ENCODE peak calls at places on chromosome 17, in six cellular contexts. M is tibial artery, T is uterus, C is hepatocyte, H is Caco-2, I is colonic mucosa. O is an unnamed sample.

GRCh38 chr17:34582185-34582900 is 3.0 kb downstream of the TMEM132E start:
- DNase-seq in H (no peak), C (no peak), M (no peak), I (no peak), T (no peak), O (no peak)

GRCh38 chr17:72387487-72387886 is 266.7 kb downstream of the SOX9 start:
- DNase-seq in M (no peak), T (no peak), I (no peak), H (no peak), C (peak; percentile 57), O (no peak)

GRCh38 chr17:53420035-53420641 is 402.6 kb upstream of the KIF2B start:
- DNase-seq in C (no peak), I (no peak), H (no peak), T (no peak), M (no peak), O (no peak)

GRCh38 chr17:27244481-27245223 is 49.3 kb upstream of the WSB1 start:
- DNase-seq in I (peak; percentile 46), C (peak; percentile 70), H (peak; percentile 40), T (peak; percentile 84), M (peak; percentile 88), O (peak; percentile 70)

GRCh38 chr17:58121925-58122324 is 26.3 kb upstream of the OR4D1 start:
- DNase-seq in C (peak; percentile 43), I (no peak), H (peak; percentile 56), M (no peak), T (no peak), O (no peak)

GRCh38 chr17:35804658-35805192 is 4.6 kb upstream of the TAF15 start:
- DNase-seq in H (peak; percentile 85), M (no peak), C (peak; percentile 91), T (no peak), I (peak; percentile 67), O (no peak)

GRCh38 chr17:15966879-15967248 is 21.9 kb downstream of the ADORA2B start:
- DNase-seq in C (no peak), T (no peak), M (no peak), I (peak; percentile 81), H (no peak), O (peak; percentile 84)

GRCh38 chr17:41544497-41544896 is 16.4 kb upstream of the KRT19 start:
- DNase-seq in M (no peak), I (peak; percentile 74), C (peak; percentile 79), T (no peak), H (peak; percentile 78), O (peak; percentile 65)

GRCh38 chr17:48649741-48650140 is 23.6 kb upstream of the HOXB9 start:
- DNase-seq in M (no peak), I (no peak), H (no peak), C (no peak), T (no peak), O (no peak)

GRCh38 chr17:28076138-28076537 is 33.7 kb downstream of the NLK start:
- DNase-seq in C (no peak), T (no peak), I (no peak), M (no peak), H (no peak), O (no peak)

GRCh38 chr17:75125984-75126383 is 5.6 kb downstream of the NT5C start:
- DNase-seq in M (no peak), T (no peak), C (no peak), I (no peak), H (no peak), O (no peak)

GRCh38 chr17:11935734-11936406 is 61.4 kb downstream of the ZNF18 start:
- DNase-seq in H (peak; percentile 51), C (peak; percentile 71), T (no peak), I (peak; percentile 72), M (no peak), O (peak; percentile 50)

GRCh38 chr17:63568563-63568962 is 18.3 kb downstream of the DCAF7 start:
- DNase-seq in M (no peak), I (no peak), H (no peak), C (no peak), T (no peak), O (no peak)

GRCh38 chr17:56795098-56795497 is 38.6 kb downstream of the C17orf67 start:
- DNase-seq in C (no peak), M (no peak), I (no peak), H (no peak), T (no peak), O (no peak)

GRCh38 chr17:31579265-31579664 is 187.8 kb downstream of the RAB11FIP4 start:
- DNase-seq in T (no peak), M (no peak), I (no peak), H (no peak), C (no peak), O (no peak)

GRCh38 chr17:19646788-19647696 is 1.5 kb upstream of the ALDH3A2 start:
- DNase-seq in M (no peak), C (no peak), H (peak; percentile 36), I (peak; percentile 40), T (no peak), O (no peak)

GRCh38 chr17:74295625-74296547 is 21.9 kb downstream of the DNAI2 start:
- DNase-seq in C (peak; percentile 80), T (no peak), H (no peak), I (no peak), M (no peak), O (no peak)

GRCh38 chr17:31096106-31096436 is 1.3 kb downstream of the NF1 start:
- DNase-seq in C (no peak), T (no peak), I (no peak), H (no peak), M (no peak), O (no peak)

GRCh38 chr17:42407289-42407836 is 15.7 kb downstream of the CAVIN1 start:
- DNase-seq in C (peak; percentile 76), H (peak; percentile 51), I (peak; percentile 84), M (peak; percentile 94), T (peak; percentile 72), O (peak; percentile 81)

GRCh38 chr17:56966277-56966676 is 5.4 kb upstream of the COIL start:
- DNase-seq in C (no peak), I (no peak), H (no peak), T (no peak), M (no peak), O (no peak)

GRCh38 chr17:61405047-61405685 is 5.5 kb downstream of the TBX2 start:
- DNase-seq in H (no peak), I (no peak), C (no peak), T (peak; percentile 22), M (peak; percentile 70), O (no peak)

GRCh38 chr17:21085707-21086106 is 41.1 kb upstream of the DHRS7B start:
- DNase-seq in I (no peak), C (no peak), M (no peak), H (no peak), T (no peak), O (no peak)

GRCh38 chr17:60322056-60322387 is 69.9 kb downstream of the USP32 start:
- DNase-seq in T (no peak), H (no peak), M (no peak), C (no peak), I (no peak), O (no peak)

GRCh38 chr17:34556384-34556783 is 23.0 kb upstream of the TMEM132E start:
- DNase-seq in H (peak; percentile 64), I (no peak), C (peak; percentile 67), M (no peak), T (no peak), O (peak; percentile 10)

GRCh38 chr17:35612924-35613521 is 25.9 kb downstream of the AP2B1 start:
- DNase-seq in H (peak; percentile 67), T (no peak), C (peak; percentile 61), M (no peak), I (peak; percentile 28), O (no peak)

GRCh38 chr17:29157310-29157709 is 22.9 kb downstream of the MYO18A start:
- DNase-seq in I (no peak), M (no peak), T (no peak), H (no peak), C (no peak), O (no peak)

GRCh38 chr17:21365016-21365415 is 11.1 kb upstream of the KCNJ12 start:
- DNase-seq in H (no peak), I (no peak), T (no peak), C (no peak), M (no peak), O (no peak)

GRCh38 chr17:38421224-38421841 is 6.9 kb upstream of the ARHGAP23 start:
- DNase-seq in T (peak; percentile 50), I (no peak), C (peak; percentile 65), M (no peak), H (no peak), O (no peak)

GRCh38 chr17:34717092-34717491 is 137.7 kb downstream of the TMEM132E start:
- DNase-seq in M (no peak), I (no peak), H (no peak), C (no peak), T (no peak), O (no peak)

GRCh38 chr17:59619313-59620063 is at the start of gene CLTC:
- DNase-seq in H (peak; percentile 95), T (peak; percentile 91), I (peak; percentile 92), C (peak; percentile 96), M (peak; percentile 96), O (peak; percentile 94)

GRCh38 chr17:30031214-30031869 is 85.3 kb upstream of the NSRP1 start:
- DNase-seq in T (no peak), I (no peak), H (no peak), C (no peak), M (no peak), O (no peak)

GRCh38 chr17:67830440-67830839 is 5.1 kb downstream of the BPTF start:
- DNase-seq in I (peak; percentile 23), H (no peak), T (no peak), C (peak; percentile 23), M (no peak), O (no peak)
- H3K4me1 ChIP-seq in I (no peaks in the 10 kb centered on the region), H (no peaks in the 10 kb centered on the region), T (peaks cover 9% of the 10 kb centered on the region), C (peaks cover 31% of the 10 kb centered on the region), M (peaks cover 66% of the 10 kb centered on the region), O (peaks cover 23% of the 10 kb centered on the region)

GRCh38 chr17:49748791-49749190 is 15.1 kb downstream of the FAM117A start:
- DNase-seq in I (no peak), H (no peak), T (no peak), C (no peak), M (no peak), O (peak; percentile 42)
- H3K4me1 ChIP-seq in I (no peaks in the 10 kb centered on the region), H (peaks cover 18% of the 10 kb centered on the region), T (no peaks in the 10 kb centered on the region), C (no peaks in the 10 kb centered on the region), M (no peaks in the 10 kb centered on the region), O (peaks cover 6% of the 10 kb centered on the region)

GRCh38 chr17:78137392-78138203 is 7.0 kb downstream of the TMC8 start:
- DNase-seq in I (no peak), H (peak; percentile 29), C (no peak), M (no peak), T (no peak), O (peak; percentile 60)
- H3K4me1 ChIP-seq in I (peaks cover 27% of the 10 kb centered on the region), H (peaks cover 17% of the 10 kb centered on the region), C (no peaks in the 10 kb centered on the region), M (peaks cover 10% of the 10 kb centered on the region), T (no peaks in the 10 kb centered on the region), O (peaks cover 43% of the 10 kb centered on the region)

GRCh38 chr17:40089085-40089895 is 11.1 kb downstream of the NR1D1 start:
- DNase-seq in T (peak; percentile 31), H (no peak), M (no peak), C (no peak), I (no peak), O (no peak)

GRCh38 chr17:40087903-40088718 is 12.3 kb downstream of the NR1D1 start:
- DNase-seq in H (no peak), I (no peak), C (no peak), M (no peak), T (no peak), O (no peak)

GRCh38 chr17:40091691-40092397 is 8.5 kb downstream of the NR1D1 start:
- DNase-seq in M (peak; percentile 76), C (peak; percentile 40), H (peak; percentile 38), T (peak; percentile 58), I (no peak), O (no peak)

GRCh38 chr17:40092581-40092980 is 7.8 kb downstream of the NR1D1 start:
- DNase-seq in C (no peak), T (peak; percentile 51), I (no peak), H (no peak), M (no peak), O (no peak)

GRCh38 chr17:40090234-40091111 is 9.9 kb downstream of the NR1D1 start:
- DNase-seq in I (no peak), H (no peak), T (peak; percentile 69), M (no peak), C (no peak), O (no peak)
- H3K4me1 ChIP-seq in I (peaks cover 4% of the 10 kb centered on the region), H (peaks cover 9% of the 10 kb centered on the region), T (peaks cover 27% of the 10 kb centered on the region), M (peaks cover 70% of the 10 kb centered on the region), C (no peaks in the 10 kb centered on the region), O (no peaks in the 10 kb centered on the region)

O was measured in mucosa of descending colon.